ENCODE peak calls at places on chromosomes 1 and 21, in ten cellular contexts. G is MM.1S, W is bronchial epithelial cell, H is astrocyte, E is ovary, R is esophagus muscularis mucosa, N is kidney, J is tibial nerve, A is astrocyte of the spinal cord, Y is Peyer's patch. Z is an unnamed sample.

GRCh38 chr21:39602076-39602689 is 10.6 kb upstream of the B3GALT5 start:
- DNase-seq in N (no peak), G (no peak), Y (no peak), R (peak), E (no peak), J (no peak), W (no peak), H (no peak), A (no peak), Z (no peak)

GRCh38 chr1:116044071-116044470 is 67.1 kb upstream of the MAB21L3 start:
- DNase-seq in G (no peak), Y (no peak), J (no peak), A (no peak), W (no peak), H (no peak), N (no peak), R (no peak), E (no peak), Z (no peak)

GRCh38 chr1:195415584-195415983 is 1192.7 kb downstream of the KCNT2 start:
- DNase-seq in J (no peak), Y (no peak), H (no peak), W (peak), E (no peak), G (no peak), A (no peak), N (no peak), R (no peak), Z (peak)

GRCh38 chr1:116929961-116930592 is 20.4 kb downstream of the PTGFRN start:
- DNase-seq in N (no peak), A (no peak), E (no peak), W (no peak), G (no peak), J (no peak), R (no peak), H (no peak), Y (no peak), Z (no peak)

GRCh38 chr21:41255190-41255589 is 61.4 kb upstream of the FAM3B start:
- DNase-seq in Y (no peak), E (no peak), J (no peak), N (no peak), W (no peak), G (no peak), R (peak), H (no peak), A (no peak), Z (no peak)

GRCh38 chr1:244354810-244355278 is 96.9 kb downstream of the ADSS2 start:
- DNase-seq in W (no peak), G (no peak), E (no peak), H (peak), A (no peak), N (no peak), R (no peak), Y (no peak), J (no peak), Z (peak)

GRCh38 chr1:204923209-204923608 is 52.5 kb downstream of the NFASC start:
- DNase-seq in H (no peak), N (no peak), R (no peak), G (no peak), A (no peak), E (no peak), W (no peak), J (no peak), Y (no peak), Z (no peak)

GRCh38 chr1:101299710-101300109 is 62.9 kb downstream of the S1PR1 start:
- DNase-seq in W (no peak), R (no peak), J (no peak), A (no peak), E (no peak), H (no peak), N (no peak), G (no peak), Y (no peak), Z (no peak)

GRCh38 chr1:10561955-10562354 is 87.2 kb downstream of the PEX14 start:
- DNase-seq in Y (no peak), R (no peak), W (no peak), J (no peak), G (no peak), N (no peak), H (no peak), A (no peak), E (no peak), Z (no peak)

GRCh38 chr1:61073871-61074270 is 8.5 kb upstream of the NFIA start:
- DNase-seq in W (no peak), E (no peak), J (no peak), A (no peak), Y (no peak), N (no peak), H (no peak), G (no peak), R (no peak), Z (no peak)

GRCh38 chr1:53540604-53541262 is 81.5 kb downstream of the DMRTB1 start:
- DNase-seq in Y (no peak), H (no peak), A (no peak), R (no peak), N (peak), W (no peak), J (no peak), E (no peak), G (no peak), Z (no peak)

GRCh38 chr21:16908087-16908486 is 604.8 kb upstream of the CXADR start:
- DNase-seq in N (no peak), J (no peak), A (peak), R (no peak), Y (no peak), G (no peak), W (peak), E (no peak), H (peak), Z (peak)

GRCh38 chr1:225990705-225991464 is 8.3 kb downstream of the SDE2 start:
- DNase-seq in N (no peak), A (no peak), W (no peak), J (no peak), G (peak), R (no peak), E (no peak), Y (no peak), H (no peak), Z (no peak)

GRCh38 chr1:201493757-201494617 is 12.9 kb downstream of the CSRP1 start:
- DNase-seq in H (peak), E (peak), A (no peak), W (no peak), N (no peak), G (no peak), J (no peak), R (no peak), Y (no peak), Z (no peak)

GRCh38 chr1:219066631-219067349 is 106.9 kb upstream of the LYPLAL1 start:
- DNase-seq in G (no peak), A (peak), E (no peak), W (peak), N (no peak), R (no peak), Y (no peak), J (no peak), H (peak), Z (peak)

GRCh38 chr1:230706020-230706699 is 7.8 kb downstream of the AGT start:
- DNase-seq in N (no peak), J (no peak), Y (no peak), R (no peak), G (no peak), W (no peak), H (no peak), A (no peak), E (no peak), Z (no peak)

GRCh38 chr1:3533051-3534048 is 78.0 kb downstream of the MEGF6 start:
- DNase-seq in N (no peak), G (no peak), E (no peak), Y (no peak), R (no peak), H (no peak), A (no peak), W (no peak), J (no peak), Z (no peak)

GRCh38 chr1:69982992-69983391 is 222.4 kb downstream of the LRRC40 start:
- DNase-seq in J (no peak), Y (no peak), A (peak), W (no peak), E (no peak), R (no peak), N (no peak), H (peak), G (no peak), Z (peak)

DNA sequence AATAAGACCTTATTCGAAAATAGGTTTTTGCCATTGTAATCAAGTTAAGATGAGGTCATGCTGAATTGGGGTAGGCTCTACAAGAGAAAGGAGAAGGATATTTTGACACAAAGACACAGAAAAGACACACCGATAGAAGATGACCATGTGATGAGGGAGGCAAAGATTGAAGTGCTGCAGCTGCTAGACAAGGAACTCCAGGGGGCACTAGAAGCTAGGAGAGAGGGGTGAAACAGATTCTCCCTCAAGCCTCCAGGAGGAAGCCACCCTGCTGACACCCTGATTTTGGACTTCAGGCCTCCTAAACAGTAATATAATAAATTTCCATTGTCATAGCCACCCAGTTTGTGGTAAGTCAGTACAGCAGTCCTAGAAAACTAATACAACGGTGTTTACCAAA is 506.8 kb upstream of the CAMK1G start:
- DNase-seq in G (peak), E (no peak), A (no peak), W (peak), H (peak), Y (no peak), J (no peak), R (no peak), N (no peak), Z (no peak)
- TF ChIP-seq CTCF in G (peak), E (no peak), A (peak), W (peak), H (peak), Y (no peak), J (no peak), R (no peak), N (no peak), Z (peak)

DNA sequence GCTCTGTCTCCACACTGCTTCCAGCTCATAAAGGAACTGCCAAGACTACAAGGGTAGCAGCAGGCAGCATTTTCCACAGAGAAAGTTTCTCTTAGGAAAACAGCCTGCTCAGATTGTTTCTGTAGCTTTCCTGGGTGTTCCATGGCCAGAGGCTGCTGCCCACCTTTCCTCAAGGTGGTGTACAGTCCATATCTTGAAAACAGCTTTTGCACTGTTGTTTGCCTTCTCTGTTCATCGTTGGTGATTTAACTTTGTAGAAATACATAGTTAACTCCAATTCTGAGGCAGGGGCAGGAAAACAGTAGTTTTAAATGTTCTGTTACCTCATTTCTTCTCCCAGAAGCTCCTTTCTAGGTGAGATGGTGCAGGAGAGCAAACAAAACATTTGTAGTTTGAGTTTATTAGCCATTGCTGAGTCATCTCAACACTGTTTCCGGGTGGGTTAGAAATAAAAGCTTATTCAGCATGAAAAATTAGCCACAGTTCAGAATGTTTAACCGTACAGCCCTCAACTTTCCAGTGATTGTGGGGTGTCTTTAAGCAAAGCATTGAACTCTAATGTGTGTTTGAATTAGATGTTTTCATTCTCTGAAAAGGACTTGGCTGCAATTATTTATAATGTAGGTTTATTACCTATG is 41.7 kb downstream of the DIP2A start:
- DNase-seq in W (peak), N (no peak), R (no peak), H (peak), G (peak), A (peak), Y (no peak), E (no peak), J (no peak), Z (peak)
- H3K4me3 ChIP-seq in W (no peak), N (no peak), R (no peak), H (no peak), G (peak), A (no peak), Y (no peak), E (no peak), J (no peak), Z (no peak)

GRCh38 chr21:35048706-35049617 is at the start of gene RUNX1:
- DNase-seq in E (no peak), Y (peak), A (peak), J (no peak), R (peak), G (peak), N (no peak), W (peak), H (peak), Z (peak)
- TF ChIP-seq CTCF in E (no peak), Y (no peak), A (no peak), J (no peak), R (no peak), G (no peak), N (no peak), W (no peak), H (no peak), Z (no peak)

GRCh38 chr1:161359316-161359715 is 8.4 kb downstream of the CFAP126 start:
- DNase-seq in G (no peak), E (no peak), Y (no peak), A (no peak), W (no peak), J (no peak), H (no peak), R (no peak), N (no peak), Z (no peak)

GRCh38 chr1:161351482-161351881 is 16.2 kb downstream of the CFAP126 start:
- DNase-seq in A (no peak), W (no peak), G (no peak), Y (no peak), J (no peak), N (no peak), E (no peak), H (peak), R (no peak), Z (no peak)

DNA sequence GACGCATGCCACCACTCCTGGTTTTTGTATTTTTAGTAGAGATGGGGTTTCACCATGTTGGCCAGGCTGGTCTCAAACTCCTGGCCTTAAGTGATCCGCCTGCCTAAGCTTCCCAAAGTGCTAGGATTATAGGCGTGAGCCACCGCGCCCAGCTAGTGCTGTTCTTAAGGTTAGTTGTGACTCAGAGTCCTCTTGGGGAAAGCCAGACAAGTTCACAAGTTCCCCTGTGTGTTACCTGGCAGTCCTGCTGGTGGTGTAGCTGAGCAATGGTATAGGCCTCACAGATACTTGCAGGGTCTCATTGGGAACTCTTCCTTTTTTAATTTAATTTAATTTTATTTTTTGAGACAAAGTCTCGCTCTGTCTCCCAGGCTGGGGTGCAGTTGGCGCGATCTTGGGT is 10.6 kb downstream of the CFAP126 start:
- DNase-seq in R (no peak), G (no peak), Y (no peak), W (peak), A (no peak), J (no peak), N (no peak), E (no peak), H (no peak), Z (no peak)
- H3K4me3 ChIP-seq in R (no peak), G (no peak), Y (no peak), W (no peak), A (no peak), J (no peak), N (no peak), E (no peak), H (no peak), Z (no peak)

Z was measured in foreskin fibroblast.